ENCODE peak calls at places on chromosomes 3 and 15, in four cellular contexts. One of them, this sample, is unnamed.

GRCh38 chr3:173617490-173617889 is 219.9 kb downstream of the NLGN1 start:
- DNase-seq in HepG2: no peak
- DNase-seq in GM12878: no peak
- DNase-seq in K562: no peak
- DNase-seq in this sample: no peak

GRCh38 chr3:110343376-110343775 is 728.2 kb upstream of the NECTIN3 start:
- DNase-seq in K562: no peak
- DNase-seq in GM12878: no peak
- DNase-seq in HepG2: no peak
- DNase-seq in this sample: no peak

GRCh38 chr15:80480909-80481308 is 76.7 kb downstream of the ARNT2 start:
- DNase-seq in K562: no peak
- DNase-seq in GM12878: no peak
- DNase-seq in HepG2: no peak
- DNase-seq in this sample: no peak

GRCh38 chr3:103991461-103992115 is 1375.1 kb upstream of the ALCAM start:
- DNase-seq in GM12878: no peak
- DNase-seq in HepG2: no peak
- DNase-seq in K562: no peak
- DNase-seq in this sample: peak

GRCh38 chr3:157922614-157923013 is 183.6 kb downstream of the SHOX2 start:
- DNase-seq in HepG2: no peak
- DNase-seq in K562: no peak
- DNase-seq in GM12878: peak
- DNase-seq in this sample: no peak

GRCh38 chr15:39228889-39229288 is 352.0 kb upstream of the THBS1 start:
- DNase-seq in GM12878: no peak
- DNase-seq in HepG2: no peak
- DNase-seq in K562: no peak
- DNase-seq in this sample: no peak

GRCh38 chr15:86850939-86851338 is 771.3 kb downstream of the AGBL1 start:
- DNase-seq in GM12878: no peak
- DNase-seq in K562: no peak
- DNase-seq in HepG2: no peak
- DNase-seq in this sample: no peak

GRCh38 chr3:135352213-135352612 is 557.2 kb downstream of the EPHB1 start:
- DNase-seq in K562: no peak
- DNase-seq in GM12878: no peak
- DNase-seq in HepG2: no peak
- DNase-seq in this sample: no peak

GRCh38 chr3:188788621-188789081 is 383.1 kb upstream of the TPRG1 start:
- DNase-seq in K562: no peak
- DNase-seq in GM12878: no peak
- DNase-seq in HepG2: no peak
- DNase-seq in this sample: no peak

GRCh38 chr3:88032245-88032644 is 26.6 kb downstream of the CGGBP1 start:
- DNase-seq in HepG2: no peak
- DNase-seq in GM12878: no peak
- DNase-seq in K562: no peak
- DNase-seq in this sample: no peak

GRCh38 chr3:194150252-194150934 is 14.4 kb downstream of the HES1 start:
- DNase-seq in K562: peak
- DNase-seq in GM12878: no peak
- DNase-seq in HepG2: no peak
- DNase-seq in this sample: no peak

GRCh38 chr3:44960387-44961026 is 15.5 kb downstream of the ZDHHC3 start:
- DNase-seq in K562: no peak
- DNase-seq in HepG2: no peak
- DNase-seq in GM12878: no peak
- DNase-seq in this sample: no peak

GRCh38 chr3:54146383-54147239 is 24.3 kb downstream of the CACNA2D3 start:
- DNase-seq in HepG2: peak
- DNase-seq in K562: peak
- DNase-seq in GM12878: no peak
- DNase-seq in this sample: peak

GRCh38 chr15:85062560-85062959 is 80.9 kb downstream of the PDE8A start:
- DNase-seq in K562: no peak
- DNase-seq in GM12878: no peak
- DNase-seq in HepG2: no peak
- DNase-seq in this sample: no peak

GRCh38 chr3:101193957-101194356 is 126.4 kb downstream of the IMPG2 start:
- DNase-seq in GM12878: no peak
- DNase-seq in HepG2: no peak
- DNase-seq in K562: no peak
- DNase-seq in this sample: no peak

GRCh38 chr15:70892912-70893560 is 410 bp downstream of the LRRC49 start:
- DNase-seq in HepG2: peak
- DNase-seq in K562: no peak
- DNase-seq in GM12878: no peak
- DNase-seq in this sample: peak

GRCh38 chr3:28935141-28935540 is 345.7 kb upstream of the RBMS3 start:
- DNase-seq in HepG2: no peak
- DNase-seq in K562: no peak
- DNase-seq in GM12878: no peak
- DNase-seq in this sample: no peak

GRCh38 chr15:37260255-37260654 is 159.9 kb upstream of the MEIS2 start:
- DNase-seq in GM12878: no peak
- DNase-seq in K562: no peak
- DNase-seq in HepG2: no peak
- DNase-seq in this sample: no peak

GRCh38 chr15:80597081-80597480 is 98.0 kb upstream of the ABHD17C start:
- DNase-seq in GM12878: no peak
- DNase-seq in K562: no peak
- DNase-seq in HepG2: no peak
- DNase-seq in this sample: no peak

GRCh38 chr15:75024102-75024636 is 779 bp downstream of the PPCDC start:
- DNase-seq in GM12878: no peak
- DNase-seq in HepG2: no peak
- DNase-seq in K562: peak
- DNase-seq in this sample: peak

GRCh38 chr3:52357151-52358080 is 41.3 kb downstream of the DNAH1 start:
- DNase-seq in K562: no peak
- DNase-seq in GM12878: no peak
- DNase-seq in HepG2: no peak
- DNase-seq in this sample: no peak

GRCh38 chr3:124962403-124962940 is 27.9 kb upstream of the MUC13 start:
- DNase-seq in HepG2: no peak
- DNase-seq in GM12878: no peak
- DNase-seq in K562: no peak
- DNase-seq in this sample: no peak

GRCh38 chr3:128578346-128578745 is 72.3 kb downstream of the RPN1 start:
- DNase-seq in K562: no peak
- DNase-seq in HepG2: no peak
- DNase-seq in GM12878: no peak
- DNase-seq in this sample: no peak

GRCh38 chr15:40859206-40859851 is 14.7 kb downstream of the RHOV start:
- DNase-seq in HepG2: peak
- DNase-seq in K562: peak
- DNase-seq in GM12878: no peak
- DNase-seq in this sample: peak

GRCh38 chr3:105878061-105878460 is 9.2 kb upstream of the CBLB start:
- DNase-seq in GM12878: no peak
- DNase-seq in K562: no peak
- DNase-seq in HepG2: no peak
- DNase-seq in this sample: no peak

GRCh38 chr3:65030847-65031463 is 343.2 kb upstream of the ADAMTS9 start:
- DNase-seq in K562: peak
- DNase-seq in HepG2: no peak
- DNase-seq in GM12878: no peak
- DNase-seq in this sample: peak

GRCh38 chr3:69740103-69741021 is 1.1 kb downstream of the MITF start:
- DNase-seq in K562: peak
- DNase-seq in GM12878: no peak
- DNase-seq in HepG2: no peak
- DNase-seq in this sample: peak

GRCh38 chr3:134796313-134797079 is 1.4 kb downstream of the EPHB1 start:
- DNase-seq in HepG2: no peak
- DNase-seq in K562: no peak
- DNase-seq in GM12878: no peak
- DNase-seq in this sample: peak

GRCh38 chr3:126208618-126209256 is 28.4 kb upstream of the ALDH1L1 start:
- DNase-seq in K562: peak
- DNase-seq in GM12878: no peak
- DNase-seq in HepG2: peak
- DNase-seq in this sample: no peak
- TF ChIP-seq FOXM1 in K562: no peak
- TF ChIP-seq FOXM1 in GM12878: no peak
- TF ChIP-seq FOXM1 in HepG2: no peak
- TF ChIP-seq FOXM1 in this sample: no peak

GRCh38 chr3:111616417-111617105 is 21.4 kb upstream of the ZBED2 start:
- DNase-seq in GM12878: no peak
- DNase-seq in HepG2: peak
- DNase-seq in K562: no peak
- DNase-seq in this sample: no peak
- TF ChIP-seq FOXK2 in GM12878: no peak
- TF ChIP-seq FOXK2 in HepG2: no peak
- TF ChIP-seq FOXK2 in K562: no peak
- TF ChIP-seq FOXK2 in this sample: no peak

GRCh38 chr15:43487271-43487895 is 5.6 kb downstream of the TP53BP1 start:
- DNase-seq in K562: no peak
- DNase-seq in HepG2: no peak
- DNase-seq in GM12878: no peak
- DNase-seq in this sample: no peak

GRCh38 chr15:43483306-43484128 is 9.4 kb downstream of the TP53BP1 start:
- DNase-seq in HepG2: no peak
- DNase-seq in K562: peak
- DNase-seq in GM12878: no peak
- DNase-seq in this sample: no peak

GRCh38 chr15:43488790-43489585 is 4.0 kb downstream of the TP53BP1 start:
- DNase-seq in HepG2: no peak
- DNase-seq in K562: no peak
- DNase-seq in GM12878: no peak
- DNase-seq in this sample: no peak

GRCh38 chr15:43484455-43484854 is 8.5 kb downstream of the TP53BP1 start:
- DNase-seq in K562: no peak
- DNase-seq in GM12878: no peak
- DNase-seq in HepG2: no peak
- DNase-seq in this sample: no peak
- TF ChIP-seq FOXM1 in K562: no peak
- TF ChIP-seq FOXM1 in GM12878: no peak
- TF ChIP-seq FOXM1 in HepG2: no peak
- TF ChIP-seq FOXM1 in this sample: no peak

GRCh38 chr3:43515970-43516369 is 105.8 kb downstream of the ANO10 start:
- DNase-seq in HepG2: no peak
- DNase-seq in K562: no peak
- DNase-seq in GM12878: no peak
- DNase-seq in this sample: no peak
- TF ChIP-seq FOXK2 in HepG2: no peak
- TF ChIP-seq FOXK2 in K562: no peak
- TF ChIP-seq FOXK2 in GM12878: no peak
- TF ChIP-seq FOXK2 in this sample: no peak

GRCh38 chr15:62932436-62932835 is 110.1 kb upstream of the TPM1 start:
- DNase-seq in GM12878: no peak
- DNase-seq in HepG2: no peak
- DNase-seq in K562: no peak
- DNase-seq in this sample: no peak
- TF ChIP-seq FOXM1 in GM12878: no peak
- TF ChIP-seq FOXM1 in HepG2: no peak
- TF ChIP-seq FOXM1 in K562: no peak
- TF ChIP-seq FOXM1 in this sample: no peak

DNA sequence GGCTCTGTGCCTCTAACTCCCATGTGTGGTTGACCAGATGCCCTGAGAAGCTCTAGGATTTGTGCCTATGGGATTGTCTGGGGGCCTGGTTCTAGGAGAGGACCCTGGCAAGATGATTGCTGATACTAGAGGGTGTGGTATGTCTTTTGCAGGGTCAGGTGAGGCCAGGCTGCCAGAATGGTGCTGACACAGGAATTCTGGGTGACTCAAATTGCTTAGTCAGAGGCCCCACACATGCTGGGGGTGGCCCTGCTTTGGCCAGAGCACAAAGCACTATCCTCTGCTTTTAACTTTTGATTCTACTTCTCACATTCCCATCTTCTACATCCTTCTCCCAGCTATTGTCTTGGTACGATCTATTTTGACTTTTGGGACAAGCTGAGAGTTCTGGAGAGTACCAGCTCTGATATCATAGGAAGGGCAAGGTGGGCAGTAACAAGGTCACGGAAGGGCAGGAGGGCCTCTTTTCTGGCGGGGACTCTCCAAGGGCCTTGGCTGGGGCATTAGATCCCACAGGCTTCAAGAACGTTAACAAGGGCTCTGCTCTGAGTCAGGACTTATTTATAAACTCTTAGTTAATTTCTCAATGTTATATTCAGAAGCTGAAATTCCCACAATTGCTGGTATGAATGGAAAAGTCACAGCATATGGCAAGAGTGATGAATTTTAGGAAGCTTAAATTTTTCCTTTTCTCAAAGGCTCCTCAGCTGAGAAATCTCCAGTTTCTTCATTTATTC is 320.0 kb upstream of the TBC1D5 start:
- DNase-seq in HepG2: no peak
- DNase-seq in GM12878: no peak
- DNase-seq in K562: peak
- DNase-seq in this sample: no peak
- TF ChIP-seq FOXK2 in HepG2: no peak
- TF ChIP-seq FOXK2 in GM12878: no peak
- TF ChIP-seq FOXK2 in K562: no peak
- TF ChIP-seq FOXK2 in this sample: no peak